ENCODE peak calls at places on chromosomes 11 and 22, in eight cellular contexts. C, V, G, K, D, R, Y and I are unnamed samples.

GRCh38 chr11:59356561-59356960 is 2.1 kb upstream of the OR5AN1 start:
- DNase-seq in D (no peak), Y (no peak), C (no peak), V (no peak), K (no peak), R (no peak), G (no peak), I (no peak)

GRCh38 chr11:70483077-70483861 is 84.9 kb downstream of the CTTN start:
- DNase-seq in C (no peak), D (peak), K (no peak), G (peak), R (peak), Y (peak), V (peak), I (peak)

GRCh38 chr11:65766535-65766934 is 14.2 kb downstream of the AP5B1 start:
- DNase-seq in K (no peak), R (peak), Y (no peak), C (no peak), V (no peak), G (peak), D (no peak), I (peak)

GRCh38 chr11:28697920-28698827 is 590.0 kb downstream of the METTL15 start:
- DNase-seq in Y (no peak), D (peak), C (peak), V (peak), R (peak), G (peak), K (peak), I (peak)

GRCh38 chr11:120068114-120068573 is 69.8 kb downstream of the TRIM29 start:
- DNase-seq in V (no peak), K (no peak), Y (no peak), D (no peak), G (peak), R (peak), C (no peak), I (peak)

GRCh38 chr11:105903113-105903512 is 118.9 kb downstream of the MSANTD4 start:
- DNase-seq in R (peak), G (peak), Y (peak), V (no peak), K (peak), D (no peak), C (no peak), I (peak)

GRCh38 chr11:129248618-129249017 is 56.5 kb upstream of the ARHGAP32 start:
- DNase-seq in K (no peak), C (no peak), V (no peak), D (no peak), Y (no peak), G (peak), R (peak), I (peak)

GRCh38 chr11:65390099-65390941 is 3.9 kb downstream of the FRMD8 start:
- DNase-seq in Y (no peak), C (no peak), G (peak), D (no peak), R (peak), V (no peak), K (peak), I (no peak)

GRCh38 chr22:40487663-40488249 is 117.4 kb downstream of the SGSM3 start:
- DNase-seq in D (no peak), G (peak), V (no peak), C (no peak), Y (peak), R (peak), K (no peak), I (peak)

GRCh38 chr11:67605231-67606011 is 1.3 kb upstream of the NDUFV1 start:
- DNase-seq in V (no peak), C (no peak), D (no peak), G (no peak), K (peak), R (no peak), Y (no peak), I (no peak)

GRCh38 chr11:63020671-63021255 is 5.1 kb upstream of the SLC22A8 start:
- DNase-seq in C (no peak), Y (no peak), G (no peak), K (peak), D (no peak), R (no peak), V (no peak), I (no peak)

GRCh38 chr11:2287102-2287501 is 14.6 kb downstream of the C11orf21 start:
- DNase-seq in K (no peak), C (no peak), V (peak), R (no peak), G (no peak), D (peak), Y (no peak), I (no peak)

GRCh38 chr11:776459-777287 is 614 bp downstream of the GATD1 start:
- DNase-seq in V (no peak), K (peak), D (peak), Y (no peak), C (no peak), R (no peak), G (peak), I (no peak)

GRCh38 chr11:120751550-120751949 is 240.0 kb downstream of the GRIK4 start:
- DNase-seq in D (no peak), R (no peak), V (no peak), K (no peak), Y (no peak), C (no peak), G (no peak), I (no peak)

GRCh38 chr22:49033616-49034015 is 794.1 kb downstream of the BRD1 start:
- DNase-seq in Y (no peak), R (no peak), G (no peak), V (no peak), K (no peak), D (no peak), C (no peak), I (no peak)

GRCh38 chr11:69416123-69416475 is 65.4 kb upstream of the LINC01488 start:
- DNase-seq in R (no peak), Y (no peak), V (no peak), C (no peak), D (no peak), K (no peak), G (no peak), I (no peak)

GRCh38 chr11:69416746-69417145 is 64.7 kb upstream of the LINC01488 start:
- DNase-seq in C (no peak), D (no peak), G (no peak), V (no peak), Y (no peak), R (no peak), K (no peak), I (no peak)

GRCh38 chr11:69413993-69414392 is 67.5 kb upstream of the LINC01488 start:
- DNase-seq in D (no peak), G (no peak), Y (no peak), K (no peak), V (no peak), C (no peak), R (no peak), I (no peak)

GRCh38 chr11:69414773-69415187 is 66.7 kb upstream of the LINC01488 start:
- DNase-seq in R (no peak), V (no peak), G (no peak), C (no peak), Y (no peak), K (no peak), D (peak), I (no peak)

GRCh38 chr11:69415411-69416122 is 65.9 kb upstream of the LINC01488 start:
- DNase-seq in V (no peak), C (no peak), G (no peak), K (no peak), R (no peak), D (no peak), Y (no peak), I (no peak)
- TF ChIP-seq CTCF in V (no peak), C (no peak), G (no peak), K (no peak), R (no peak), D (peak), Y (no peak), I (no peak)

DNA sequence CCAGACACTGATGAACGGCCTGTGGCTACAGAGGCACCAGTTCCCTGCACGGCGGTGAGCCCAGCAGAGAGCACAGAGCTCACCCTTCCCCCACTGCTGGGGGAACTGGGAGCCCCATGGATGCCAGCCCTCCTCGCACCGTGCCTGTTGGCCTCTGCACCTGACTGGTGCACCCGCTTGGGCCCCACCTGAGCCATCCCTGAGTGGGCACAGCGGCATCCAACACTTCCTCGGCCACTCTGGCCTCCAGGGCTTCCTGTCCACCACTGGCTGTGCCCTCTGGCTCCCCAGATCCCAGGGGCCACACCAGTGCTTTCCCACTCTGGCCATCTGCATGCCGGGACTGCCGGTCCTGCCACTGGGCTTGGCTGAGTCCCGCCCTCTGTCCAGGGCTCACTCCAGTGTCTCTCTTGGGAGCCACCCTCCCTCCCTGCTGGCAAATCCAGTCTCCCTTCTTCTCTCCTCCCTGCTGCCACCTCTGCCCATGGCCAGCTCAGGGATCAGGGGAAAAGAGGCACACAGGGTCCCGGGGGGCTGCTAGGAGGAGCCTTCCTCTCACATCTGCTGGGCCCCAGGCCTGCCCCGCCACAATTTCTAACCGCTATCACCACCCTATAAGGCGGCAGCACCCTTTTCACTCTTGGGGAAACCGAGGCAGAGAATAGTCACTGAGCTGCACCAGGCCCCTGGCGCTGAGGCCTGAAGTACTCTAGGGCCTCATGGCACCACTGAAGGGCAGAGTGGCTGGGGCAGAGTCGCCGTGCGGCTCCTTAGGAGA is 33.0 kb downstream of the GNB1L start:
- DNase-seq in K (no peak), D (no peak), G (no peak), V (peak), Y (no peak), C (no peak), R (no peak), I (no peak)
- H3K4me3 ChIP-seq in K (no peak), D (no peak), G (no peak), V (no peak), Y (no peak), C (no peak), R (no peak), I (no peak)

GRCh38 chr11:3775761-3776406 is 21.5 kb downstream of the NUP98 start:
- DNase-seq in D (no peak), K (no peak), Y (no peak), G (no peak), R (no peak), V (no peak), C (no peak), I (no peak)
- TF ChIP-seq CTCF in D (no peak), K (no peak), Y (no peak), G (peak), R (no peak), V (no peak), C (no peak), I (no peak)

DNA sequence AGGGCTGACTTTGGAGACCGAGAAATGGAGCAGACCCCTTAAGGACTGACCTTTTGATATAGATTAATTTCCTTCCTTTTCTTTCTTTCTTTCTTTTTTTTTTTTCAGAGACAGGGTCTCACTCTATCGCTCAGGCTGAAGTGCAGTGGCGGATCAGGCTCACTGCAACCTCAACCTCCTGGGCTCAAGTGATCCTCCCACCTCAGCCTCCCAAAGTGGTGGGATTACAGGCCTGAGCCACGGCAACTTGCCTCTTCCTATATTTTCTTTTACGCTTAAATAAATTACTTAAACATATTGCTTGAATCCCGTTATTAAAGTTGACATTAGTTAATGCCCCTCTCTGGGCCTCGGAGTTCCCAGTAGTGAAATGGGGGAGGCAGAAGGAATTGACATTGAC is 350 bp upstream of the KCTD14 start:
- DNase-seq in K (no peak), D (no peak), Y (no peak), C (no peak), R (no peak), G (no peak), V (no peak), I (no peak)
- H3K4me3 ChIP-seq in K (peak), D (peak), Y (peak), C (peak), R (peak), G (peak), V (peak), I (peak)

GRCh38 chr11:117823294-117823940 is 1.1 kb downstream of the FXYD2 start:
- DNase-seq in C (no peak), Y (no peak), R (no peak), D (peak), V (no peak), G (no peak), K (peak), I (no peak)
- TF ChIP-seq CTCF in C (no peak), Y (peak), R (no peak), D (no peak), V (no peak), G (peak), K (peak), I (peak)

DNA sequence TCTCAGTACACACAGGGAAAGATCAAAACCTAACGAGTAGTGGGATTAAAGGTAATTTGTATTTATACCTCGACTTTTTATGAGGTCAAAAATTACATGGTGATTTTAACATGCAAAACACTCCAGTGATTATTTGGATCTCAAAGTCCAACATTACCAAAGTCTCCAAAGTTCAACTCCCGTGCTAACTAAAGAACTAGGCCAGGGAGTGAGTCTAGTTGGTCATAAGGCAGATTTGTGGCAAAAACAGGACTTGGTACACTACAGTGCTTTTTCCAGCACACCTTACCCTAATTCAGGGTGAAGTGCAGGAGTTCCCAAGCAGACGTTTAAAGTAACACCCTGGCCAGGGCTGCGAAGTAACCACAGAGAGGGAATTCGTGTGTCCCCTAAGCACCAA is 1.1 kb downstream of the PUS3 start:
- DNase-seq in V (no peak), D (no peak), C (no peak), G (no peak), Y (no peak), R (no peak), K (no peak), I (no peak)
- H3K4me3 ChIP-seq in V (peak), D (peak), C (no peak), G (no peak), Y (no peak), R (no peak), K (peak), I (no peak)